ENCODE peak calls at places on chromosomes 5 and 9, in seven cellular contexts. E, Z, A, L, G, K and X are unnamed samples. For H3K36me3, the result is how much of the 10 kb centered on the place peaks cover.

GRCh38 chr5:17229308-17229707 is 11.9 kb downstream of the BASP1 start:
- DNase-seq in G (no peak), A (no peak), Z (no peak), L (no peak), E (no peak), K (no peak), X (no peak)

GRCh38 chr5:92378961-92379611 is 996.0 kb upstream of the ARRDC3 start:
- DNase-seq in Z (no peak), K (peak), L (no peak), A (no peak), E (no peak), G (no peak), X (peak)

GRCh38 chr9:36625006-36625600 is 52.4 kb downstream of the MELK start:
- DNase-seq in L (no peak), E (no peak), Z (peak), K (peak), G (peak), A (peak), X (peak)

GRCh38 chr9:84856181-84856632 is 186.7 kb downstream of the NTRK2 start:
- DNase-seq in G (no peak), Z (no peak), E (no peak), A (no peak), K (no peak), L (no peak), X (no peak)

GRCh38 chr5:138951986-138952735 is 77.0 kb upstream of the LRRTM2 start:
- DNase-seq in Z (no peak), A (no peak), E (no peak), K (no peak), G (no peak), L (no peak), X (no peak)

GRCh38 chr5:37835400-37835973 is 4.4 kb downstream of the GDNF start:
- DNase-seq in E (no peak), A (no peak), L (no peak), K (no peak), G (no peak), Z (no peak), X (no peak)

GRCh38 chr9:125460883-125461475 is 199.4 kb downstream of the GAPVD1 start:
- DNase-seq in K (peak), G (no peak), E (no peak), L (no peak), Z (no peak), A (no peak), X (no peak)

GRCh38 chr9:99445377-99445891 is 223.4 kb downstream of the SEC61B start:
- DNase-seq in E (peak), A (peak), L (no peak), G (peak), K (peak), Z (peak), X (peak)

GRCh38 chr9:81108391-81108790 is 581.0 kb downstream of the TLE1 start:
- DNase-seq in E (no peak), Z (no peak), G (no peak), K (peak), A (no peak), L (no peak), X (peak)

GRCh38 chr5:111016801-111017200 is 54.7 kb upstream of the TSLP start:
- DNase-seq in G (no peak), Z (peak), K (peak), A (no peak), L (no peak), E (no peak), X (peak)

GRCh38 chr5:1962619-1963355 is 80.1 kb upstream of the IRX4 start:
- DNase-seq in K (no peak), A (no peak), L (no peak), G (no peak), E (no peak), Z (no peak), X (peak)

GRCh38 chr9:110015759-110016158 is 192.2 kb downstream of the C9orf152 start:
- DNase-seq in L (no peak), G (no peak), A (no peak), Z (peak), E (no peak), K (peak), X (peak)

GRCh38 chr9:27566118-27566517 is 7.2 kb downstream of the C9orf72 start:
- DNase-seq in G (no peak), E (no peak), L (no peak), Z (no peak), A (no peak), K (no peak), X (no peak)

GRCh38 chr9:103991698-103992097 is 102.4 kb upstream of the SMC2 start:
- DNase-seq in K (no peak), Z (peak), L (no peak), E (no peak), G (no peak), A (no peak), X (no peak)

GRCh38 chr5:170525450-170526211 is 21.8 kb downstream of the KCNIP1 start:
- DNase-seq in K (no peak), Z (no peak), E (no peak), G (no peak), L (no peak), A (no peak), X (no peak)

GRCh38 chr9:74821636-74822035 is 66.1 kb downstream of the TRPM6 start:
- DNase-seq in A (no peak), Z (no peak), E (no peak), L (no peak), G (no peak), K (no peak), X (no peak)

GRCh38 chr9:135087489-135087791 is at the start of gene OLFM1:
- DNase-seq in E (peak), G (peak), K (peak), Z (peak), A (peak), L (peak), X (peak)

GRCh38 chr5:80026841-80027240 is 8.3 kb upstream of the THBS4 start:
- DNase-seq in E (no peak), K (no peak), Z (no peak), A (no peak), G (no peak), L (no peak), X (no peak)

GRCh38 chr9:21854594-21854993 is 52.2 kb downstream of the MTAP start:
- DNase-seq in Z (peak), L (peak), A (peak), E (no peak), K (peak), G (no peak), X (peak)

GRCh38 chr5:133273661-133274596 is 222.1 kb downstream of the HSPA4 start:
- DNase-seq in L (no peak), A (peak), G (peak), E (peak), Z (peak), K (peak), X (peak)

GRCh38 chr5:149961186-149961685 is 678 bp downstream of the SLC26A2 start:
- DNase-seq in G (no peak), Z (no peak), E (no peak), A (no peak), K (no peak), L (no peak), X (no peak)

GRCh38 chr9:115941561-115942315 is 211.9 kb upstream of the PAPPA start:
- DNase-seq in K (peak), G (no peak), Z (peak), A (no peak), L (no peak), E (no peak), X (peak)

GRCh38 chr9:18122156-18122555 is 351.8 kb upstream of the ADAMTSL1 start:
- DNase-seq in G (no peak), Z (peak), A (no peak), E (no peak), L (no peak), K (peak), X (no peak)

GRCh38 chr5:74919487-74919886 is 53.3 kb upstream of the FAM169A start:
- DNase-seq in Z (peak), G (no peak), L (no peak), E (no peak), K (peak), A (peak), X (peak)

GRCh38 chr5:91022518-91022917 is 360.6 kb downstream of the ARRDC3 start:
- DNase-seq in E (no peak), L (no peak), A (no peak), Z (no peak), G (no peak), K (no peak), X (no peak)

GRCh38 chr9:36136894-36137391 is 410 bp downstream of the GLIPR2 start:
- DNase-seq in E (no peak), G (no peak), L (no peak), Z (no peak), K (no peak), A (peak), X (no peak)

GRCh38 chr9:126043691-126044090 is 282.9 kb upstream of the MVB12B start:
- DNase-seq in L (no peak), E (no peak), G (no peak), Z (no peak), A (no peak), K (no peak), X (no peak)

GRCh38 chr5:6264394-6264793 is 114.0 kb downstream of the MED10 start:
- DNase-seq in E (no peak), A (no peak), G (no peak), L (no peak), K (no peak), Z (no peak), X (no peak)

GRCh38 chr5:33639478-33639877 is 198.7 kb downstream of the TARS1 start:
- DNase-seq in Z (no peak), L (no peak), G (no peak), A (no peak), E (no peak), K (no peak), X (no peak)

GRCh38 chr5:65742565-65743231 is 20.7 kb downstream of the NLN start:
- DNase-seq in K (peak), E (no peak), A (peak), L (no peak), Z (peak), G (no peak), X (peak)

GRCh38 chr9:71589612-71590011 is 178.7 kb downstream of the CEMIP2 start:
- DNase-seq in A (no peak), Z (no peak), G (no peak), K (no peak), E (no peak), L (no peak), X (no peak)

GRCh38 chr5:33604503-33604902 is 163.7 kb downstream of the TARS1 start:
- DNase-seq in L (no peak), K (no peak), E (no peak), A (no peak), Z (no peak), G (no peak), X (no peak)

GRCh38 chr5:12934722-12935121 is 1009.8 kb downstream of the DNAH5 start:
- DNase-seq in L (no peak), Z (no peak), A (peak), K (no peak), G (no peak), E (no peak), X (peak)

GRCh38 chr5:140443-140829 is 48.5 kb downstream of the PLEKHG4B start:
- DNase-seq in Z (no peak), L (no peak), G (no peak), A (no peak), E (no peak), K (no peak), X (no peak)

GRCh38 chr9:33778700-33779351 is 16.5 kb upstream of the PRSS3 start:
- DNase-seq in G (no peak), Z (peak), E (no peak), L (no peak), K (peak), A (peak), X (peak)

GRCh38 chr9:9003184-9003583 is 1203.6 kb upstream of the DMAC1 start:
- DNase-seq in E (no peak), G (no peak), L (no peak), K (no peak), A (peak), Z (peak), X (peak)

GRCh38 chr9:134597957-134598883 is 43.4 kb upstream of the COL5A1 start:
- DNase-seq in Z (no peak), E (no peak), A (peak), G (no peak), K (no peak), L (no peak), X (no peak)

GRCh38 chr5:26388946-26389345 is 649.4 kb downstream of the CDH9 start:
- DNase-seq in E (no peak), A (no peak), Z (no peak), G (no peak), K (no peak), L (no peak), X (peak)

GRCh38 chr5:83496626-83497025 is 25.1 kb downstream of the VCAN start:
- DNase-seq in E (no peak), Z (no peak), K (no peak), A (no peak), G (no peak), L (no peak), X (no peak)

GRCh38 chr5:137727623-137728022 is 8.3 kb downstream of the KLHL3 start:
- DNase-seq in E (no peak), L (no peak), G (no peak), Z (no peak), K (no peak), A (no peak), X (no peak)
- H3K36me3 ChIP-seq in E (under half), L (under half), G (under half), Z (under half), K (under half), A (under half), X (under half)

GRCh38 chr5:172106511-172107356 is 81.3 kb downstream of the STK10 start:
- DNase-seq in Z (no peak), K (no peak), E (no peak), G (peak), L (peak), A (peak), X (no peak)

GRCh38 chr5:172104801-172105701 is 83.0 kb downstream of the STK10 start:
- DNase-seq in L (peak), G (no peak), K (no peak), Z (no peak), A (no peak), E (no peak), X (no peak)

GRCh38 chr5:172109749-172110148 is 78.3 kb downstream of the STK10 start:
- DNase-seq in Z (no peak), A (no peak), L (peak), K (no peak), E (no peak), G (no peak), X (no peak)

GRCh38 chr5:172105811-172106210 is 82.2 kb downstream of the STK10 start:
- DNase-seq in K (no peak), E (no peak), Z (no peak), L (peak), A (no peak), G (no peak), X (no peak)

GRCh38 chr5:172107606-172108005 is 80.4 kb downstream of the STK10 start:
- DNase-seq in K (peak), E (no peak), Z (peak), A (no peak), G (no peak), L (peak), X (peak)
- TF ChIP-seq CTCF in K (no peak), E (no peak), Z (peak), A (no peak), G (no peak), L (no peak), X (no peak)

GRCh38 chr5:140345919-140346347 is 470 bp downstream of the HBEGF start:
- DNase-seq in K (peak), L (peak), A (peak), E (peak), G (peak), Z (peak), X (no peak)
- H3K4me3 ChIP-seq in K (peak), L (peak), A (peak), E (peak), G (peak), Z (peak), X (peak)

DNA sequence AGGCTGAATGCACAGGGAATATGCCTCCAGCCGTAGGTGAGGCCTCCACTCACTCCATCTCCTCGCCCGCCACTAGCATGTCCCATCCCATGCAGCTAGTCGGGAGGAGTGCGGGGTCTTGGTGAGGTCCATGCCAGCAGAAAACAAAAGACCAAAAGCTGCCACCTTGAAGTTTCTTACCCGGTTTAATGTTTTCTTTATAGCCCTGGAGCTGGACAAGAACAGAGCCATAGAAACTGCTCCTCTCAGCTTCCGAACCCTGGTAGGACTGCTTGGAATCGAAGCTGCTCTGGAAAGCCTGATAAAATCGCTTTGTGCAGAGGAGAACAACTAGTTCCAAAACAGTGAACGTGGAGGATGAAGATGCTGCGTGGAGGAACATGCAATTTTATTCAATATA is 57.1 kb downstream of the IPPK start:
- DNase-seq in K (no peak), E (no peak), A (no peak), L (no peak), G (no peak), Z (no peak), X (no peak)
- H3K36me3 ChIP-seq in K (under half), E (under half), A (under half), L (half or more), G (under half), Z (under half), X (under half)

DNA sequence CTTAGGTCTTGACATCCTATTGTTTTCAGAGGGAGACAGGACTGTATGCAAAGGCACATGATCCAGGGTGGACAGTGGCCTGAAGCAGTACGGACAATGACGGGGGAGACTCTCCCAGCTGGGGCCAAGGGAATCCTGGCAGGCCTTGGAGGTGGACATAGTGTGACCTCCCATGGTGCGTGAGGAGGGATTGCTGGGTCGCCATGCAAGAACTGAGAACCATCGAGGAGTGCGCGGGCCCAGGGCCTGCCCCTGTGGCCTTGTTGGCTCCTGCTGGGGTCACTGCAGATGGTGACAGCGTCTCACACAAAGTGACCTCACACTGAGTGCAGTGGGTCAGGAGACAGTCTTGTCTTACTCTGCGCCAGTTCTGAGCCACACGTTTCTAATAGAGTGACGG is 192.4 kb downstream of the GADD45G start:
- DNase-seq in K (no peak), Z (no peak), A (no peak), G (no peak), L (peak), E (no peak), X (no peak)
- TF ChIP-seq CTCF in K (no peak), Z (no peak), A (no peak), G (no peak), L (no peak), E (no peak), X (no peak)

GRCh38 chr5:160197341-160198147 is 31.8 kb upstream of the FABP6 start:
- DNase-seq in K (peak), E (no peak), A (peak), L (no peak), Z (peak), G (no peak), X (no peak)
- H3K4me3 ChIP-seq in K (no peak), E (no peak), A (no peak), L (no peak), Z (no peak), G (no peak), X (no peak)

DNA sequence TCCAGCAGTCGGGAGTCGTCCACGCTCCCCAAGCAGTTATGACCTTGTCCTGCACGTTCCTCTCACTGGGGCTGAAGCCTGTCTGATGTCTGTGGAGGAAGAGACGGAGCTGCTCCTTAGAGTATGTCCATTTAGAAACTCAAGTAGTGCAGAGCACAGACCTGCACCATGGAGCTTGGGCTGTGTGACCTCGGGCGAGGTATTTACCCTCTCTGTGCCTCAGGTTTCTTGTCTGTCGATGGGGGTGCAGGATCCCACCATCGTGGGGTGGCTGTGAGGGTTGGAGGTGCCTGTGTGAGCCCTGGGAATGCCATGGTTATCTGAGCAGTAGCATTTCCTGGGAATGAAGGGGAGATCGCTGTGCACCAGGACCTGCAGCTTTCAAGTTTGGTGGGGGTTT is 14.2 kb downstream of the TRAF2 start:
- DNase-seq in Z (no peak), E (no peak), K (no peak), L (no peak), G (no peak), A (no peak), X (no peak)
- H3K36me3 ChIP-seq in Z (under half), E (under half), K (under half), L (under half), G (under half), A (under half), X (under half)

DNA sequence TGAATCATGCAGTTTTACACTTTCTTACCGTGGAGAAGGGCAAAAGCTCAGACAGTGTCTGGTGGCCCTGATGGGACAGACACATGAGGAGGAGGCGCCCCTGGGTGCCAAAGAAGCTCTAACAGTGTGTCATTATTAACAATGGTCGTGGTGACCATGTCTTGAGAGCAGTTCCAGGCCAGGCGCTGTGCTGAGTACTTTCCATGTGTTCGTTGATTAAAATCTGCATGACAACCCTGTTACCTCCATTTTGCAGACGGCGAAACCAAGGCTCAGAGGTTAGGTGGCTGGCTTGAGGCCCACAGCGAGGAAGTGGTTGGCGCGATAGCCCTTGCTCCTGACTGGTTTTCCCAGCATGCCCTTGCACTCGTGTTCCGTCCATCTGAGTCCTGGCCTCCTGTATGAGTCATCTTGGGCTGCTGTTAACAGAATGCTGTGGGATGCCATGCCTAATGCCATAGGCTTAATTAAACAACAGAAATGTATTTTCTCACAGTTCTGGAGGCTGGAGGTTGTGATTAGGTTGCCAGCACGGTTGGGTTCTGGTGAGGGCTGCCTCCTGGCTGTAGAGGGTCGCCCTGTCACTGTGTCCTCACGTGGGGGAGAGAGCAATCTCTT is 92.0 kb downstream of the AMBP start:
- DNase-seq in K (peak), G (no peak), E (no peak), A (peak), L (no peak), Z (peak), X (peak)
- TF ChIP-seq CTCF in K (no peak), G (no peak), E (no peak), A (no peak), L (no peak), Z (peak), X (no peak)